ENCODE peak calls at places on chromosomes 13 and 19, in five cellular contexts. M is retina, X is T-helper 1 cell, B is gastrocnemius medialis, O is NCI-H1694. J is an unnamed sample.
A peak's percentile ranks its signal among the peaks of the same experiment; 100 is the strongest.

GRCh38 chr13:75749407-75749806 is 113.3 kb downstream of the LMO7 start:
- DNase-seq in M (no peak), X (no peak), B (peak; percentile 24), O (no peak), J (no peak)

GRCh38 chr19:11881151-11881800 is 6.3 kb upstream of the ZNF69 start:
- DNase-seq in M (peak; percentile 76), X (peak; percentile 50), B (peak; percentile 3), O (peak; percentile 2), J (peak; percentile 59)

GRCh38 chr19:19405919-19406877 is 723 bp downstream of the GATAD2A start:
- DNase-seq in M (peak; percentile 84), X (peak; percentile 35), B (no peak), O (no peak), J (peak; percentile 42)

GRCh38 chr19:8149261-8150094 is at the start of gene FBN3:
- DNase-seq in M (no peak), X (no peak), B (no peak), O (no peak), J (no peak)

GRCh38 chr13:113938246-113938645 is 35.6 kb downstream of the C13orf46 start:
- DNase-seq in M (no peak), X (no peak), B (no peak), O (no peak), J (no peak)

GRCh38 chr13:110455941-110456340 is 105.6 kb downstream of the RAB20 start:
- DNase-seq in M (peak; percentile 77), X (peak; percentile 73), B (peak; percentile 54), O (peak; percentile 10), J (peak; percentile 20)

GRCh38 chr19:18109731-18110671 is 12.4 kb downstream of the MAST3 start:
- DNase-seq in M (peak; percentile 61), X (no peak), B (no peak), O (no peak), J (peak; percentile 49)

GRCh38 chr13:26011996-26012688 is 39.7 kb downstream of the SHISA2 start:
- DNase-seq in M (peak; percentile 80), X (peak; percentile 45), B (no peak), O (no peak), J (peak; percentile 84)

GRCh38 chr19:45100202-45100600 is 7.2 kb downstream of the PPP1R37 start:
- DNase-seq in M (no peak), X (no peak), B (no peak), O (no peak), J (no peak)

J was measured in CD8-positive, alpha-beta memory T cell.